ENCODE peak calls at places on chromosomes 11 and 22, in four cellular contexts. M, U, E and Q are unnamed samples.

GRCh38 chr22:25120761-25121212 is 78.9 kb upstream of the CRYBB3 start:
- DNase-seq in U (no peak), E (peak), M (no peak), Q (no peak)

GRCh38 chr22:50723991-50724390 is 14.0 kb upstream of the ACR start:
- DNase-seq in M (no peak), E (no peak), U (no peak), Q (no peak)

GRCh38 chr11:131422491-131422890 is 52.1 kb downstream of the NTM start:
- DNase-seq in U (no peak), E (no peak), M (no peak), Q (no peak)

GRCh38 chr11:8287297-8288070 is 23.8 kb upstream of the LMO1 start:
- DNase-seq in E (no peak), U (no peak), M (no peak), Q (no peak)

GRCh38 chr22:42365337-42365865 is 66.8 kb downstream of the NFAM1 start:
- DNase-seq in E (no peak), M (no peak), U (no peak), Q (no peak)

GRCh38 chr11:3841426-3842304 is 906 bp upstream of the RHOG start:
- DNase-seq in U (peak), E (peak), M (peak), Q (peak)

GRCh38 chr11:32312206-32312817 is 123.0 kb downstream of the WT1 start:
- DNase-seq in M (no peak), U (peak), E (no peak), Q (no peak)

GRCh38 chr11:69479591-69480271 is 1.7 kb upstream of the LINC01488 start:
- DNase-seq in M (peak), U (no peak), E (peak), Q (no peak)

GRCh38 chr22:22508274-22509176 is at the start of gene ZNF280B:
- DNase-seq in M (peak), E (peak), U (peak), Q (peak)
- H3K27ac ChIP-seq in M (no peak), E (no peak), U (peak), Q (peak)

DNA sequence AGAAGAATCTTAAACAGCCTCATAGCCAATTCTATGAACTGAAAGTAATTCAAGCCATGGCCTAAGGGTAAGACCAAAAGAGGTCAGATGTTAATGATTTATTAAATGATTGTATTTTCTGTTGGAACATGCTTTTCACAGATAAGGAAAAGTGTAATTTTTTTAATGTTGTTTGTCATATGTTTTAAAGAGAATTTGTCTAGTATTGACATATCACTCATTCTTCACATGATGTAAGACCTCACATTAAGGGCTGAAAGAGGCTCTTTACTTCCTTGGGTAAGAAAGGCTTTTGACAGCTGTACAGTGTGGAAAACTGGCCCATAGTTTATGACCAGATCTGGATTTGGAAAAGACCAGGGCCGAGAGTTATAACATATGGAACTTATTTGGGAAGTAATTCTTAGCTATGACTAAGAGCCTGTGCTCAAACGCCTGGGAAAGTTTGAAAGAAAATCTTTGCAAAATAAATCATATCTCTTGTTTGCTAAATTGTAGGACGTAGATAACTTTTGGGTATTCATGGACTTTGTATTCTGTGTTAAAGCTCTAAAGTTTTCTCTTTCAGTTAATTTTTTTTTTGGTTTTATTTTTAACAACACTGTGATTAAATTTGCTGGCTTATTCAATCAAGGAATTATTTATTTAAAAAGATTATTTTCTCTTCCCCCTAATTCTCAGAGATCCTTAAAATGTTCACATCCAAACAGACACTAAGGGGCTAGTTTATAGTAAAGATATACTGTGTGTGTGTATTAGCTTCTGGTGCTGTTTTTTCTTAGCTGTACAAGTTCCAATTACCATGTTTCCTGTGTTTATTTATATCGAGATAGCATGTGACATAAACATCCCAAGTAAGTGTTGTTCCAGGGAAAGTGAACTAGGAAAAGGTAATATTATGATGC is 162.2 kb downstream of the ARHGAP42 start:
- DNase-seq in U (peak), E (no peak), M (no peak), Q (no peak)
- H3K27ac ChIP-seq in U (peak), E (no peak), M (no peak), Q (no peak)

GRCh38 chr11:117914398-117914761 is 14.8 kb downstream of the TMPRSS13 start:
- DNase-seq in M (no peak), E (no peak), U (no peak), Q (no peak)
- H3K27ac ChIP-seq in M (no peak), E (no peak), U (no peak), Q (no peak)

DNA sequence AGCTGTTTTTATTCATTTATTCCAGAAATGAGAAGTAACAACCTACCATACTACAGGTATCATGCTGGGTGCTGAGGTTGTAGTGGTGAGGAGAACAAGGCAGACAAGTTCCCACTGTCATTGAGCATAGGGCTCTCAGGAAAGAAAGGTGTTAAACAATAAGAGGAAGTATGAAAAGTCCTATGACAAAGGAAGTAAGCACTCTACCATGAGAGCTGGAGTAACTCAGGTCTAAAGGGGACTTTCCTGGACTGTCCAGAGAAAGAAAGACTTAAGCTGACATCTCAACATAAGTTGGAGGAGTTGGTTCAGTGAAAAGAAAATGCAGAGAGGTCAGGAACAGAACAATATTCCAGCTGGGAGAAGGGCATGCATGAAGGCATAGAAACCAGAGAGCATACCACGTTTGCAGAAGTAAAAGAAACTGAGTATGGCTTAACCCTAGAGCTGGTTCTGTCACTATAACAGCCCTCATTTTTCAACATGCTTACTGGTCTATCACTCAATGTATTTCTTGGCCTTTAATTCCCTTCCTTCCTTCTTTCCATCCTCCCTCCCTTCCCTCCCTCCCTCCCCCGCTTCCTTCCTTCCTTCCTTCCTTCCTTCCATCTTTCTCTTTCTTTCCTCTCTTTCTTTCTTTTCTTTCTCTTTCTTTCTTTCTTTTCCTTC is 137.8 kb upstream of the BDNF start:
- DNase-seq in M (no peak), E (no peak), U (no peak), Q (no peak)
- H3K27ac ChIP-seq in M (no peak), E (no peak), U (no peak), Q (no peak)

GRCh38 chr11:72222106-72222891 is 2.3 kb upstream of the INPPL1 start:
- DNase-seq in U (no peak), M (peak), E (peak), Q (no peak)
- H3K27ac ChIP-seq in U (no peak), M (peak), E (peak), Q (peak)